ENCODE peak calls at places on chromosome 9, in four cellular contexts. C, Q, U and P are unnamed samples.

GRCh38 chr9:133141833-133142594 is 21.0 kb upstream of the RALGDS start:
- DNase-seq in U (no peak), Q (no peak), C (peak; percentile 88), P (peak; percentile 61)

GRCh38 chr9:104069288-104069687 is 24.8 kb upstream of the SMC2 start:
- DNase-seq in C (no peak), Q (no peak), U (no peak), P (no peak)

GRCh38 chr9:105309531-105309931 is 65.1 kb downstream of the SLC44A1 start:
- DNase-seq in Q (no peak), U (no peak), C (no peak), P (no peak)

GRCh38 chr9:95080961-95081658 is 236.4 kb downstream of the FANCC start:
- DNase-seq in Q (no peak), C (peak; percentile 20), U (no peak), P (no peak)

GRCh38 chr9:136079211-136079915 is 15.7 kb downstream of the NACC2 start:
- DNase-seq in Q (no peak), C (no peak), U (no peak), P (no peak)

GRCh38 chr9:108867829-108868228 is 5.8 kb downstream of the ACTL7A start:
- DNase-seq in Q (no peak), U (no peak), C (no peak), P (no peak)

GRCh38 chr9:111794837-111795556 is at the start of gene SHOC1:
- DNase-seq in U (no peak), Q (no peak), C (no peak), P (peak; percentile 34)

GRCh38 chr9:110797611-110798010 is 129.0 kb downstream of the MUSK start:
- DNase-seq in U (no peak), Q (no peak), C (no peak), P (no peak)

GRCh38 chr9:71249729-71250317 is 128.4 kb upstream of the TRPM3 start:
- DNase-seq in C (no peak), Q (no peak), U (peak; percentile 23), P (no peak)

GRCh38 chr9:121851641-121852091 is 200.2 kb downstream of the DAB2IP start:
- DNase-seq in C (no peak), Q (no peak), U (no peak), P (no peak)

GRCh38 chr9:744046-744712 is 97.3 kb upstream of the DMRT1 start:
- DNase-seq in U (no peak), C (no peak), Q (no peak), P (no peak)

GRCh38 chr9:746661-747434 is 94.6 kb upstream of the DMRT1 start:
- DNase-seq in Q (no peak), U (no peak), C (no peak), P (no peak)

GRCh38 chr9:747567-747966 is 93.9 kb upstream of the DMRT1 start:
- DNase-seq in U (no peak), Q (no peak), C (no peak), P (no peak)

GRCh38 chr9:744790-745456 is 96.6 kb upstream of the DMRT1 start:
- DNase-seq in C (peak; percentile 41), U (no peak), Q (no peak), P (peak; percentile 31)

GRCh38 chr9:745761-746414 is 95.6 kb upstream of the DMRT1 start:
- DNase-seq in C (no peak), U (no peak), Q (no peak), P (no peak)
- TF ChIP-seq POLR2AphosphoS5 in C (peak; percentile 57), U (no peak), Q (no peak), P (no peak)

DNA sequence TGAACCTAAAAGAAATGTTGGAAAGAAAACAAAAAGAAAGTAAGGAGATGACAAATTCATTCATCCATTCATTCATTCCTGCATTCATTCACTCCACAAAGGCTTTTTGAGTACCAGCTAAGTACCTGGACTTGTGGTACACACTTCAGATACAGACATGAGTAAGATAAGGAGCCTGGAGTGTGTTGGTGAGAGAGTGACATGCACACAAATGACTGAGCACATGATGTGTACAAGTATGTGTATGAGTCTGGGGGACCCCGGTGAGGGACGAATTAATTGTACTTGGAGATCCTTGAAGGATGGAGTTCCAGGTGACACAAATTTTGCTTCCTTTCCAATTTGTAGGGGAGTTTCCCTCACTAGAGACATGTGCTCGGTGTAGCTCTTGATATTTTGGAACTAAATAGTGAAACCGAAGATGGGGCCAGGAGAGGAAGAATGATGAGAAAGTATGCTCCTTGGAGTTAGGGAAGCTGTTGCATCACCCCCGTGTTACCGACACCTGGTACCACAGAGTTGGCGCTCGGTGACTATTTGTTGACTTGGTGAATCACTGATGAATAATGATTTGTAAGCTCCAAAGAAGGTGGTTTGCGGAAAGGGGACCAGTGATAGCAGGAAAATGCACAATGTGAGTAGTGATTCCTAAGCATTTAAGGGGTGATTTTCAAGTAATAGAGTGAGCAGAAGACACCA is 509.8 kb downstream of the CCDC171 start:
- DNase-seq in C (no peak), U (no peak), Q (no peak), P (no peak)
- TF ChIP-seq EP300 in C (no peak), U (no peak), Q (no peak), P (no peak)

GRCh38 chr9:69453746-69454145 is 128.7 kb downstream of the ENTREP1 start:
- DNase-seq in Q (no peak), U (no peak), C (no peak), P (no peak)
- TF ChIP-seq POLR2AphosphoS5 in Q (no peak), U (no peak), C (no peak), P (no peak)

GRCh38 chr9:96418920-96419690 is 935 bp upstream of the ZNF367 start:
- DNase-seq in Q (no peak), U (peak; percentile 79), C (peak; percentile 74), P (peak; percentile 86)

GRCh38 chr9:96423322-96423984 is 5.3 kb upstream of the ZNF367 start:
- DNase-seq in C (no peak), U (no peak), Q (no peak), P (no peak)

GRCh38 chr9:96419691-96419969 is 1.5 kb upstream of the ZNF367 start:
- DNase-seq in Q (no peak), C (no peak), U (no peak), P (no peak)

GRCh38 chr9:96418074-96418919 is at the start of gene ZNF367:
- DNase-seq in C (peak; percentile 97), Q (peak; percentile 81), U (peak; percentile 91), P (peak; percentile 98)

DNA sequence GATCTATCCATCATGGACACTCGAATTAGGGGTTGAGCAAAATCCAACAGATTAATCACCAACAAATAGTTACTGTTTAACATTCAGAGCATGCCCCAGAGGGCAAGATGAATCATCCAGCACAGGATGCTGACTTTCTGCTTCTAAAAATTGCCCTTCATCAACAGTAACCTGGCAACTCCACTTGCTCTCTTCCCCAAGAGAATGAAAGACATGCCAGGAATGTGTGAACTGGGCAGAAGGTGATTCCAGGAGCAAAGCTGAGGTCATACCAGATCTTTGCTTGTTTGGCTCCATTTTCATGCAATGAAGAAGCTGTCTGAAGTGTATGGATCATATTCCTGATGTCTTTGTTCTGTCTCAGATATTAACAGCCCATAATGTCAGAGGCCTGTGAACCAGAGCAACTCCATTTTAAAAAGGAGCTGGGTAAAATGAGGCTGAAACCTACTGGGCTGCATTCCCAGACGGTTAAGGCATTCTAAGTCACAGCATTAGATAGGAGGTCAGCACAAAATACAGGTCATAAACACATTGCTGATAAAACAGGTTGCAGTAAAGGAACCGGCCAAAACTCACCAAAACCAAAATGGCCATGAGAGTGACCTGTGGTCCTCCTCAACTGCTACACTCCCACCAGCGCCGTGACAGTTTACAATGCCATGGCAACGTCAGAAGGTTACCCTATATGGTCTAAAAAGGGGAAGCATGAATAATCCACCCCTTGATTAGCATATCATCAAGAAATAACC is 2.5 kb upstream of the ZNF367 start:
- DNase-seq in C (no peak), U (no peak), Q (peak; percentile 61), P (peak; percentile 25)
- TF ChIP-seq EP300 in C (no peak), U (peak; percentile 40), Q (no peak), P (peak; percentile 19)